ENCODE peak calls at places on chromosomes 7 and 10, in seven cellular contexts. One of them, this sample, is unnamed. For H3K27me3 and H3K9me3, the result is how much of the 10 kb centered on the place peaks cover.

GRCh38 chr10:30531751-30532530 is 97.6 kb downstream of the LYZL2 start:
- DNase-seq in AG04450: no peak
- DNase-seq in neuronal stem cell: no peak
- DNase-seq in CD8-positive, alpha-beta memory T cell: no peak
- DNase-seq in breast epithelium: no peak
- DNase-seq in upper lobe of left lung: no peak
- DNase-seq in transverse colon: no peak
- DNase-seq in this sample: no peak

GRCh38 chr10:113169853-113170455 is 219.9 kb downstream of the TCF7L2 start:
- DNase-seq in breast epithelium: no peak
- DNase-seq in upper lobe of left lung: no peak
- DNase-seq in neuronal stem cell: no peak
- DNase-seq in CD8-positive, alpha-beta memory T cell: no peak
- DNase-seq in transverse colon: no peak
- DNase-seq in AG04450: no peak
- DNase-seq in this sample: no peak

GRCh38 chr7:93117852-93118530 is at the start of gene SAMD9:
- DNase-seq in CD8-positive, alpha-beta memory T cell: peak
- DNase-seq in AG04450: peak
- DNase-seq in upper lobe of left lung: no peak
- DNase-seq in neuronal stem cell: no peak
- DNase-seq in breast epithelium: peak
- DNase-seq in transverse colon: peak
- DNase-seq in this sample: peak

GRCh38 chr7:135980665-135981180 is 3.6 kb upstream of the MTPN start:
- DNase-seq in CD8-positive, alpha-beta memory T cell: peak
- DNase-seq in transverse colon: peak
- DNase-seq in neuronal stem cell: no peak
- DNase-seq in upper lobe of left lung: no peak
- DNase-seq in breast epithelium: no peak
- DNase-seq in AG04450: no peak
- DNase-seq in this sample: no peak

GRCh38 chr10:53894145-53894544 is 906.9 kb downstream of the PCDH15 start:
- DNase-seq in transverse colon: no peak
- DNase-seq in upper lobe of left lung: no peak
- DNase-seq in AG04450: no peak
- DNase-seq in CD8-positive, alpha-beta memory T cell: no peak
- DNase-seq in breast epithelium: no peak
- DNase-seq in neuronal stem cell: no peak
- DNase-seq in this sample: no peak

GRCh38 chr10:129531195-129531968 is 64.3 kb downstream of the MGMT start:
- DNase-seq in CD8-positive, alpha-beta memory T cell: no peak
- DNase-seq in upper lobe of left lung: no peak
- DNase-seq in breast epithelium: no peak
- DNase-seq in transverse colon: no peak
- DNase-seq in AG04450: peak
- DNase-seq in neuronal stem cell: peak
- DNase-seq in this sample: no peak

GRCh38 chr7:121494531-121494930 is 98.4 kb upstream of the FAM3C start:
- DNase-seq in transverse colon: no peak
- DNase-seq in upper lobe of left lung: no peak
- DNase-seq in breast epithelium: no peak
- DNase-seq in neuronal stem cell: no peak
- DNase-seq in CD8-positive, alpha-beta memory T cell: no peak
- DNase-seq in AG04450: no peak
- DNase-seq in this sample: no peak

GRCh38 chr7:103613655-103614642 is 167.9 kb upstream of the SLC26A5 start:
- DNase-seq in neuronal stem cell: no peak
- DNase-seq in breast epithelium: no peak
- DNase-seq in CD8-positive, alpha-beta memory T cell: no peak
- DNase-seq in upper lobe of left lung: no peak
- DNase-seq in AG04450: no peak
- DNase-seq in transverse colon: no peak
- DNase-seq in this sample: no peak

GRCh38 chr10:68594405-68594804 is 34.3 kb downstream of the TET1 start:
- DNase-seq in breast epithelium: no peak
- DNase-seq in upper lobe of left lung: no peak
- DNase-seq in transverse colon: no peak
- DNase-seq in neuronal stem cell: no peak
- DNase-seq in CD8-positive, alpha-beta memory T cell: no peak
- DNase-seq in AG04450: no peak
- DNase-seq in this sample: no peak

GRCh38 chr10:110664483-110665420 is 20.6 kb downstream of the RBM20 start:
- DNase-seq in breast epithelium: no peak
- DNase-seq in AG04450: peak
- DNase-seq in upper lobe of left lung: no peak
- DNase-seq in transverse colon: peak
- DNase-seq in CD8-positive, alpha-beta memory T cell: no peak
- DNase-seq in neuronal stem cell: no peak
- DNase-seq in this sample: no peak

GRCh38 chr7:113394856-113395255 is 276.5 kb upstream of the SMIM30 start:
- DNase-seq in upper lobe of left lung: no peak
- DNase-seq in neuronal stem cell: no peak
- DNase-seq in breast epithelium: no peak
- DNase-seq in CD8-positive, alpha-beta memory T cell: no peak
- DNase-seq in AG04450: no peak
- DNase-seq in transverse colon: no peak
- DNase-seq in this sample: no peak

GRCh38 chr10:117610321-117610720 is 67.8 kb downstream of the EMX2 start:
- DNase-seq in AG04450: no peak
- DNase-seq in breast epithelium: no peak
- DNase-seq in CD8-positive, alpha-beta memory T cell: no peak
- DNase-seq in upper lobe of left lung: no peak
- DNase-seq in transverse colon: no peak
- DNase-seq in neuronal stem cell: no peak
- DNase-seq in this sample: no peak

GRCh38 chr7:88500146-88500545 is 193.5 kb upstream of the STEAP4 start:
- DNase-seq in upper lobe of left lung: no peak
- DNase-seq in neuronal stem cell: no peak
- DNase-seq in breast epithelium: no peak
- DNase-seq in transverse colon: no peak
- DNase-seq in CD8-positive, alpha-beta memory T cell: no peak
- DNase-seq in AG04450: no peak
- DNase-seq in this sample: no peak

GRCh38 chr7:33185786-33186185 is 56.4 kb downstream of the BBS9 start:
- DNase-seq in AG04450: peak
- DNase-seq in upper lobe of left lung: no peak
- DNase-seq in breast epithelium: no peak
- DNase-seq in CD8-positive, alpha-beta memory T cell: peak
- DNase-seq in neuronal stem cell: peak
- DNase-seq in transverse colon: no peak
- DNase-seq in this sample: no peak

GRCh38 chr10:71073451-71074175 is 138.8 kb upstream of the UNC5B start:
- DNase-seq in neuronal stem cell: no peak
- DNase-seq in breast epithelium: no peak
- DNase-seq in transverse colon: no peak
- DNase-seq in upper lobe of left lung: no peak
- DNase-seq in AG04450: no peak
- DNase-seq in CD8-positive, alpha-beta memory T cell: no peak
- DNase-seq in this sample: peak

GRCh38 chr7:24834150-24834798 is 77.0 kb upstream of the GSDME start:
- DNase-seq in upper lobe of left lung: peak
- DNase-seq in breast epithelium: no peak
- DNase-seq in neuronal stem cell: no peak
- DNase-seq in CD8-positive, alpha-beta memory T cell: no peak
- DNase-seq in transverse colon: peak
- DNase-seq in AG04450: no peak
- DNase-seq in this sample: peak

GRCh38 chr10:17519457-17519856 is 65.1 kb upstream of the ST8SIA6 start:
- DNase-seq in CD8-positive, alpha-beta memory T cell: no peak
- DNase-seq in upper lobe of left lung: no peak
- DNase-seq in AG04450: no peak
- DNase-seq in breast epithelium: no peak
- DNase-seq in transverse colon: no peak
- DNase-seq in neuronal stem cell: no peak
- DNase-seq in this sample: no peak

GRCh38 chr10:124287791-124288190 is 130.9 kb downstream of the OAT start:
- DNase-seq in AG04450: no peak
- DNase-seq in upper lobe of left lung: no peak
- DNase-seq in breast epithelium: no peak
- DNase-seq in CD8-positive, alpha-beta memory T cell: no peak
- DNase-seq in neuronal stem cell: no peak
- DNase-seq in transverse colon: peak
- DNase-seq in this sample: peak

GRCh38 chr10:124286621-124287020 is 132.1 kb downstream of the OAT start:
- DNase-seq in transverse colon: no peak
- DNase-seq in AG04450: no peak
- DNase-seq in breast epithelium: no peak
- DNase-seq in upper lobe of left lung: no peak
- DNase-seq in neuronal stem cell: no peak
- DNase-seq in CD8-positive, alpha-beta memory T cell: no peak
- DNase-seq in this sample: peak

GRCh38 chr10:124288928-124289921 is 129.5 kb downstream of the OAT start:
- DNase-seq in breast epithelium: no peak
- DNase-seq in neuronal stem cell: no peak
- DNase-seq in AG04450: no peak
- DNase-seq in transverse colon: no peak
- DNase-seq in CD8-positive, alpha-beta memory T cell: no peak
- DNase-seq in upper lobe of left lung: no peak
- DNase-seq in this sample: peak

GRCh38 chr10:124285587-124286527 is 132.9 kb downstream of the OAT start:
- DNase-seq in neuronal stem cell: no peak
- DNase-seq in CD8-positive, alpha-beta memory T cell: no peak
- DNase-seq in transverse colon: no peak
- DNase-seq in AG04450: no peak
- DNase-seq in upper lobe of left lung: no peak
- DNase-seq in breast epithelium: no peak
- DNase-seq in this sample: peak

DNA sequence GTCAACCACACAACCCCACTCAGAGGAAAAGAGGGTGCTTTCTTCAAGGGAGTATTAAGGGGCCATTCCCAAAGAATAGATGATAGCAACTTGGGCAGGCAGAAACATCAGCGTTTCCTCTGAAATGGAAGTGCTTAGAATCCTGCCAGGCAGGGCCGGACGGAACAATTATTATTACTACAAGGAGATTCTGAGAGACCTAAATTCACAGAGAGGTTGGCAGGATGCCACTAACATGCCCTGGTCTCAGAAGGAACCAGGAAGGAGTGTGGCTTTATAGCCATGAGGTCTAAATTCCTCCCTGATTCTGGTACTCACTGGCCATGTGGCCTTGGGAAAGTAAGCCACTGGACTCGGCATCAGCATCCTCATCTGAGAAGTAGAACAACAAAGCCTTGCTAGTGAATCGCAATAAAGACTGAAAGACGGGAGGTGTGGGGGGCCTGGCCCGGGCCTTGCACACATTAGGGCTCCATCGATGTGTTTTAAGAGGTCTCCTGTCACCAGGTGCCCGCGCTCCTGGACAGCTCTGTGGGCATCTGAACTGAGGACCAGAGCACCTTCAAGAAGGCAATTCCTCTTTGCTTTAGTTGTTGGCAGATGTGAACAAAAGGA is 131.5 kb downstream of the OAT start:
- DNase-seq in upper lobe of left lung: no peak
- DNase-seq in AG04450: no peak
- DNase-seq in neuronal stem cell: no peak
- DNase-seq in breast epithelium: no peak
- DNase-seq in transverse colon: peak
- DNase-seq in CD8-positive, alpha-beta memory T cell: no peak
- DNase-seq in this sample: peak
- H3K27ac ChIP-seq in upper lobe of left lung: no peak
- H3K27ac ChIP-seq in AG04450: no peak
- H3K27ac ChIP-seq in neuronal stem cell: no peak
- H3K27ac ChIP-seq in breast epithelium: no peak
- H3K27ac ChIP-seq in transverse colon: no peak
- H3K27ac ChIP-seq in CD8-positive, alpha-beta memory T cell: no peak
- H3K27ac ChIP-seq in this sample: no peak

GRCh38 chr10:122675278-122675677 is 24.4 kb downstream of the C10orf120 start:
- DNase-seq in breast epithelium: no peak
- DNase-seq in transverse colon: no peak
- DNase-seq in neuronal stem cell: no peak
- DNase-seq in upper lobe of left lung: no peak
- DNase-seq in AG04450: no peak
- DNase-seq in CD8-positive, alpha-beta memory T cell: no peak
- DNase-seq in this sample: no peak
- H3K27me3 ChIP-seq in breast epithelium: under half
- H3K27me3 ChIP-seq in transverse colon: under half
- H3K27me3 ChIP-seq in neuronal stem cell: under half
- H3K27me3 ChIP-seq in upper lobe of left lung: under half
- H3K27me3 ChIP-seq in AG04450: under half
- H3K27me3 ChIP-seq in CD8-positive, alpha-beta memory T cell: under half
- H3K27me3 ChIP-seq in this sample: under half

GRCh38 chr10:61747341-61747740 is 84.6 kb downstream of the CABCOCO1 start:
- DNase-seq in neuronal stem cell: no peak
- DNase-seq in upper lobe of left lung: no peak
- DNase-seq in transverse colon: no peak
- DNase-seq in CD8-positive, alpha-beta memory T cell: no peak
- DNase-seq in AG04450: no peak
- DNase-seq in breast epithelium: no peak
- DNase-seq in this sample: no peak
- H3K9me3 ChIP-seq in neuronal stem cell: under half
- H3K9me3 ChIP-seq in upper lobe of left lung: under half
- H3K9me3 ChIP-seq in transverse colon: under half
- H3K9me3 ChIP-seq in CD8-positive, alpha-beta memory T cell: under half
- H3K9me3 ChIP-seq in AG04450: under half
- H3K9me3 ChIP-seq in breast epithelium: under half
- H3K9me3 ChIP-seq in this sample: under half

DNA sequence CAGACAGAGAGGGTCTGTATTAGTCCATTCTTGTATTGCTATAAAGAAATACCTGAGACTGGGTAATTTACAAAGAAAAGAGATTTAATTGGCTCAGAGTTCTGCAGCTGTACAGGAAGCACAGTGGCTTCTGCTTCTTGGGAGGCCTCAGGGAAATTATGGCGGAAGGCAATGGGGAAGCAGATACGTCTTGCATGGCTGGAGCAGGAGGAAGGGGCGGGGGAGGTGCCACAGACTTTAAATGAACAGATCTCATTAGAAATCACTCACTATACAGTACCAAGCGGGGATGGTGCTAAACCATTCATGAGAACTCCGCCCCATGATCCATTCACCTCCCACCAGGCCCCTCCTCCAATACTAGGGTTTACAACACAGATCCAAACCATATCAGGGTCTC is 3.7 kb upstream of the CALU start:
- DNase-seq in AG04450: no peak
- DNase-seq in neuronal stem cell: no peak
- DNase-seq in CD8-positive, alpha-beta memory T cell: no peak
- DNase-seq in upper lobe of left lung: no peak
- DNase-seq in breast epithelium: no peak
- DNase-seq in transverse colon: no peak
- DNase-seq in this sample: no peak
- H3K27ac ChIP-seq in AG04450: no peak
- H3K27ac ChIP-seq in neuronal stem cell: no peak
- H3K27ac ChIP-seq in CD8-positive, alpha-beta memory T cell: no peak
- H3K27ac ChIP-seq in upper lobe of left lung: no peak
- H3K27ac ChIP-seq in breast epithelium: no peak
- H3K27ac ChIP-seq in transverse colon: no peak
- H3K27ac ChIP-seq in this sample: no peak

This sample was measured in aorta.